ENCODE peak calls at places on chromosomes 6 and 20, in four cellular contexts. Z, H, K and I are unnamed samples. For H3K4me1, the result is how much of the 10 kb centered on the place peaks cover.

GRCh38 chr6:119476554-119476953 is 127.0 kb upstream of the MAN1A1 start:
- DNase-seq in Z (no peak), H (no peak), K (no peak), I (no peak)

GRCh38 chr20:49853640-49854039 is 41.0 kb downstream of the SLC9A8 start:
- DNase-seq in Z (no peak), H (no peak), K (no peak), I (peak)

GRCh38 chr6:157535354-157536217 is 154.6 kb downstream of the ZDHHC14 start:
- DNase-seq in Z (peak), H (no peak), K (peak), I (no peak)

GRCh38 chr6:148175511-148176188 is 167.0 kb upstream of the SASH1 start:
- DNase-seq in Z (no peak), H (no peak), K (no peak), I (no peak)

GRCh38 chr6:123091091-123091895 is 95.3 kb downstream of the CLVS2 start:
- DNase-seq in Z (no peak), H (no peak), K (peak), I (no peak)

GRCh38 chr20:54276577-54277169 is 68.8 kb downstream of the PFDN4 start:
- DNase-seq in Z (no peak), H (no peak), K (no peak), I (no peak)

GRCh38 chr20:61815176-61815575 is 250.5 kb downstream of the TAF4 start:
- DNase-seq in Z (no peak), H (no peak), K (no peak), I (no peak)

GRCh38 chr6:166417285-166417691 is 34.5 kb upstream of the MPC1 start:
- DNase-seq in Z (no peak), H (no peak), K (no peak), I (no peak)

GRCh38 chr20:4546786-4547185 is 174.9 kb upstream of the PRND start:
- DNase-seq in Z (no peak), H (no peak), K (no peak), I (no peak)

GRCh38 chr20:47272893-47273590 is 83.5 kb downstream of the ZMYND8 start:
- DNase-seq in Z (peak), H (peak), K (peak), I (peak)
- TF ChIP-seq ZNF274 in Z (no peak), H (no peak), K (no peak), I (no peak)

GRCh38 chr6:10419749-10420545 is 5.1 kb upstream of the TFAP2A start:
- DNase-seq in Z (no peak), H (no peak), K (no peak), I (no peak)
- H3K4me1 ChIP-seq in Z (under half), H (under half), K (under half), I (under half)

GRCh38 chr6:128438311-128438916 is 82.0 kb downstream of the PTPRK start:
- DNase-seq in Z (no peak), H (no peak), K (no peak), I (no peak)
- TF ChIP-seq SUZ12 in Z (no peak), H (no peak), K (no peak), I (no peak)

DNA sequence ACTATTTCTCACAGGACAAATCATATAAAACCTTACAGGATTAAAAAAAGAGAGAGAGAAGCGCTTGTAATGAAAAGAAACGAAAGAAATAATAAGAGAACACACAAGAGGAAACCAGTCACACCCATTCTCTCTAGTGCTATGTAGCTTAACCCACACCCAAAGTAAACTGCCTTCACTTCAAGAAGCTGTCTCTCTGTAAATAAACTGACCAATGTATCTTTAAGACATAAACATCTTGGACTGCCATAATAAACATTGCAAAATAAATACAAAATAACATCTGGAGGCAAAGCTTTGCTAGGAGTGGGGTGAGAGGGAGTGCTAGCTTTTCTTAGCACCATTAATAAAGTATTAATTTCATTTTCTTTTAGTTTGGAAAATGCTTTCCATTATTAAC is 61.6 kb upstream of the RNF146 start:
- DNase-seq in Z (no peak), H (no peak), K (no peak), I (no peak)
- TF ChIP-seq ZNF274 in Z (no peak), H (no peak), K (no peak), I (no peak)

GRCh38 chr6:167757291-167757690 is 69.4 kb upstream of the AFDN start:
- DNase-seq in Z (no peak), H (no peak), K (no peak), I (no peak)
- H3K4me1 ChIP-seq in Z (under half), H (under half), K (half or more), I (under half)

GRCh38 chr6:167560673-167561569 is 236.0 kb downstream of the TTLL2 start:
- DNase-seq in Z (no peak), H (peak), K (no peak), I (no peak)

GRCh38 chr6:167558213-167558869 is 233.5 kb downstream of the TTLL2 start:
- DNase-seq in Z (no peak), H (no peak), K (no peak), I (no peak)

GRCh38 chr6:167564416-167565250 is 239.7 kb downstream of the TTLL2 start:
- DNase-seq in Z (no peak), H (no peak), K (no peak), I (no peak)

GRCh38 chr6:167555836-167556235 is 230.9 kb downstream of the TTLL2 start:
- DNase-seq in Z (no peak), H (no peak), K (no peak), I (no peak)

GRCh38 chr6:167559675-167560479 is 235.0 kb downstream of the TTLL2 start:
- DNase-seq in Z (no peak), H (peak), K (peak), I (no peak)
- TF ChIP-seq SUZ12 in Z (no peak), H (no peak), K (no peak), I (no peak)

GRCh38 chr6:134458857-134459657 is 141.1 kb upstream of the SGK1 start:
- DNase-seq in Z (no peak), H (no peak), K (no peak), I (no peak)
- TF ChIP-seq ZNF274 in Z (no peak), H (no peak), K (no peak), I (no peak)